ENCODE peak calls at places on chromosomes 6 and 20, in nine cellular contexts. T is brain microvascular endothelial cell; L is fibroblast of lung; Y is endodermal cell; M is CD8-positive, alpha-beta memory T cell; G is GM12865; C is CD4-positive, CD25-positive, alpha-beta regulatory T cell; X is choroid plexus epithelial cell; H is SJSA1. J is an unnamed sample.

GRCh38 chr20:34532751-34533150 is 16.5 kb downstream of the DYNLRB1 start:
- DNase-seq in C (no peak), Y (no peak), G (no peak), M (no peak), H (no peak), X (no peak), L (no peak), T (no peak), J (no peak)

GRCh38 chr20:19416627-19417026 is 204.2 kb downstream of the SLC24A3 start:
- DNase-seq in C (no peak), G (no peak), L (no peak), T (no peak), X (no peak), H (no peak), M (no peak), Y (no peak), J (peak; percentile 61)

GRCh38 chr6:148200302-148200701 is 142.3 kb upstream of the SASH1 start:
- DNase-seq in Y (no peak), M (no peak), X (peak; percentile 7), G (no peak), T (no peak), C (no peak), H (no peak), L (no peak), J (no peak)

GRCh38 chr6:163347021-163347446 is 67.5 kb upstream of the QKI start:
- DNase-seq in M (no peak), C (no peak), T (peak; percentile 39), H (no peak), X (no peak), G (no peak), L (peak; percentile 11), Y (no peak), J (no peak)

GRCh38 chr20:16283978-16284377 is 289.3 kb downstream of the KIF16B start:
- DNase-seq in C (no peak), M (no peak), X (no peak), Y (no peak), G (no peak), T (no peak), L (no peak), H (no peak), J (no peak)

GRCh38 chr6:18160921-18161320 is 5.7 kb downstream of the KDM1B start:
- DNase-seq in M (no peak), C (no peak), Y (no peak), L (no peak), G (no peak), T (no peak), X (no peak), H (no peak), J (no peak)

GRCh38 chr20:61387204-61387958 is 135.3 kb downstream of the CDH4 start:
- DNase-seq in G (no peak), C (no peak), X (peak; percentile 63), Y (peak; percentile 85), T (peak; percentile 1), M (no peak), H (no peak), L (peak; percentile 51), J (peak; percentile 9)

GRCh38 chr20:10648651-10649050 is 25.1 kb downstream of the JAG1 start:
- DNase-seq in G (peak; percentile 54), M (no peak), L (peak; percentile 77), Y (no peak), T (peak; percentile 92), C (no peak), H (peak; percentile 80), X (peak; percentile 82), J (no peak)

DNA sequence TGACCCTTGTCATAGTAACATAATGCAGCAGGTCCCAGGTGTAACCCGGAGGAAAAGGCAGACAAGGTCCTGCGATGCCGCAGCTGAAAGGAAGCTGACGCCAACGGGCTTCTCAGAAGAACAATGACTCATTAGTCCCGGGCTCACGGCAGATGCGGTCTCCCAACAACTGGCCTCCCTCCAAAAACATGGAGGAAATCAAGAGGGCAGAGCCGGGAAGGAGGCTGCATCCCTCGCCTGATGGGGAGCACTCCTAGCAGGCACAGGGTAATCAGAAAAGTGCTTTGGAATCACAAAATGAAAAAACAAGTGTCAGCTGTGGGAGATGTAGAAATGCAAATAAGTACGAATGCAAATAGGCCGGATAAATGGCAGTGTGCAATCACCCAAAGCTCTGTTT is 165.2 kb upstream of the AGPAT4 start:
- DNase-seq in L (peak; percentile 94), H (peak; percentile 82), Y (no peak), G (no peak), T (peak; percentile 93), X (peak; percentile 94), M (no peak), C (no peak), J (no peak)
- H3K4me3 ChIP-seq in L (no peak overlapping the region), H (no peak overlapping the region), Y (no peak overlapping the region), G (no peak overlapping the region), T (no peak overlapping the region), X (no peak overlapping the region), M (no peak overlapping the region), C (no peak overlapping the region), J (no peak overlapping the region)

DNA sequence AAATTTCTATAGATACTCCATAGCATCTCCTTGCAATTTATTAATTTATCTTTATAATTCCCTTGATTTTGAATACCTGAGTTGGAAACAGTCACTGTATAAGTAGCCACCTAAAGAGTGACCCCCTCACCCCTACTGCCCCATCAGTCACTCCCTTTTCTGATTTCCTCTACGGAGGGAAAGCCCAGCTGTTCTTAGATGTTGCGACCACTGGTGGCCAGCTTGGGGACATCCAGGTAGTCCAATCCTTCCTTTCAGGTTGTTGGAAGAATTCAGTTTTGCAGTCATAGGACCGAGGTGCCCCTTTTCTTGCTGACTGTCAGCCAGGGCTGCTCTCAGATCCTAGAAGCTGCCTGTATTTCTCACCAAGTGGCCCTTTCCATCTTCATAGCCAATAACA is 87.8 kb downstream of the BMP6 start:
- DNase-seq in G (no peak), L (no peak), C (no peak), Y (peak; percentile 79), M (no peak), T (no peak), X (no peak), H (no peak), J (no peak)
- H3K4me3 ChIP-seq in G (no peak overlapping the region), L (no peak overlapping the region), C (no peak overlapping the region), Y (no peak overlapping the region), M (no peak overlapping the region), T (no peak overlapping the region), X (no peak overlapping the region), H (no peak overlapping the region), J (no peak overlapping the region)

GRCh38 chr6:16754274-16754673 is 7.0 kb downstream of the ATXN1 start:
- DNase-seq in X (no peak), C (no peak), G (no peak), M (no peak), Y (no peak), L (no peak), T (no peak), H (no peak), J (no peak)

GRCh38 chr6:16754864-16755263 is 6.4 kb downstream of the ATXN1 start:
- DNase-seq in C (no peak), T (no peak), H (no peak), Y (no peak), L (no peak), G (no peak), M (no peak), X (no peak), J (no peak)

GRCh38 chr6:16750566-16750965 is 10.7 kb downstream of the ATXN1 start:
- DNase-seq in L (no peak), X (no peak), H (no peak), T (no peak), Y (no peak), G (no peak), M (no peak), C (no peak), J (no peak)

GRCh38 chr6:16751251-16751946 is 9.9 kb downstream of the ATXN1 start:
- DNase-seq in Y (no peak), T (no peak), C (no peak), M (no peak), G (no peak), H (peak; percentile 62), L (no peak), X (peak; percentile 59), J (no peak)

DNA sequence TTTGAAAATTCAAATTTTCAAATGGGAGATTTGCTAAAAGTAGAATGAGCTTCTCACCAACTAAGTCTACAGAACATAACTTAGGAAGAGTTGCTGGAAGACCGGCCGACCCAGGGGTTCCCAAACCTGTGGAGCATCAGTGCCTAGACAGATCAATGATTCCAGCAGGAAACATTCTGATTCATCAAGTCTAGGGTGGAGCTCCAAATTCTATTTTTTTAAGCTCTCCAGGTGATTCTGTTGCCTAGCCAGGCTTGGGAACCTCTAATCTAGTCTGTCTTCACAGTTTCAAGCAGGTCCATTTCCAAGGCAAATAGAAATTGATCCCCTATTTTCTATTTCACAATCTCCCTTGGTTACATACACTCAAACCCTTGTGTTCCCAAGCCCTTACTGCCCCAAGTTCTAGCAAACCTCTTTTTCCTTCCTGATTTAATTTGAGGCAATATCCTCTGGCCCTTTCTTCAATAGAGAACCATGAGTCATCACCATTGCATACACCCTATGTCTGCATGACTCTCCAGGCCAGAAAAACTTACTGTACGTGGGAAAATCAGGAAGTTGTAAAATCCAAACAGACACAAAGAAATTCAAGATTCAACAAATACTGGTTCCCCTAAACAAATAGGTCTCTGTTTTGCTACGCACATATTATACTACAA is 8.9 kb downstream of the ATXN1 start:
- DNase-seq in G (no peak), C (no peak), Y (no peak), H (peak; percentile 63), X (peak; percentile 91), T (peak; percentile 78), L (peak; percentile 91), M (no peak), J (no peak)
- H3K4me3 ChIP-seq in G (no peak overlapping the region), C (no peak overlapping the region), Y (no peak overlapping the region), H (no peak overlapping the region), X (no peak overlapping the region), T (no peak overlapping the region), L (no peak overlapping the region), M (no peak overlapping the region), J (no peak overlapping the region)

GRCh38 chr6:160678744-160679401 is 14.8 kb upstream of the LPA start:
- DNase-seq in L (no peak), H (no peak), G (no peak), M (no peak), X (no peak), T (no peak), Y (peak; percentile 61), C (no peak), J (no peak)
- H3K4me3 ChIP-seq in L (no peak overlapping the region), H (no peak overlapping the region), G (no peak overlapping the region), M (no peak overlapping the region), X (no peak overlapping the region), T (no peak overlapping the region), Y (no peak overlapping the region), C (no peak overlapping the region), J (no peak overlapping the region)

J was measured in Jurkat, Clone E6-1.